ENCODE peak calls at places on chromosomes 16 and 17, in four cellular contexts. K is HCEC 1CT, C is NCI-H1092, U is WTC11. Q is an unnamed sample.

GRCh38 chr17:13582776-13583414 is 18.8 kb downstream of the HS3ST3A1 start:
- DNase-seq in K (no peak), U (no peak), C (no peak), Q (no peak)

GRCh38 chr17:62723842-62724241 is 84.3 kb downstream of the MARCHF10 start:
- DNase-seq in U (no peak), K (no peak), C (no peak), Q (no peak)

GRCh38 chr16:85302018-85302847 is 190.0 kb upstream of the CIBAR2 start:
- DNase-seq in C (no peak), K (peak), U (no peak), Q (no peak)

GRCh38 chr16:19697756-19698318 is 20.2 kb downstream of the KNOP1 start:
- DNase-seq in K (no peak), C (no peak), U (no peak), Q (no peak)

GRCh38 chr16:54099627-54100026 is 187.0 kb downstream of the IRX3 start:
- DNase-seq in U (no peak), K (no peak), C (no peak), Q (no peak)

GRCh38 chr17:80123791-80124190 is 22.4 kb downstream of the GAA start:
- DNase-seq in U (no peak), K (no peak), C (no peak), Q (no peak)

GRCh38 chr16:26317885-26318284 is 626.1 kb downstream of the HS3ST4 start:
- DNase-seq in U (no peak), C (no peak), K (no peak), Q (no peak)

GRCh38 chr16:85759631-85760419 is 8.9 kb upstream of the C16orf74 start:
- DNase-seq in C (no peak), U (peak), K (no peak), Q (no peak)

GRCh38 chr17:28712037-28712704 is 483 bp upstream of the PROCA1 start:
- DNase-seq in U (peak), C (no peak), K (no peak), Q (no peak)